ENCODE peak calls at places on chromosomes 4 and X, in four cellular contexts. L is GM23338, E is fibroblast of lung, O is PC-3. B is an unnamed sample.

GRCh38 chr4:185513489-185514181 is 21.7 kb downstream of the PDLIM3 start:
- DNase-seq in L (no peak), E (peak; percentile 61), O (peak; percentile 43), B (no peak)

GRCh38 chrX:39941332-39941920 is 156.3 kb downstream of the BCOR start:
- DNase-seq in L (no peak), E (peak; percentile 65), O (no peak), B (no peak)

GRCh38 chr4:38891051-38891738 is 23.6 kb downstream of the FAM114A1 start:
- DNase-seq in L (no peak), E (no peak), O (no peak), B (no peak)

GRCh38 chrX:102711872-102712215 is 404 bp upstream of the GPRASP2 start:
- DNase-seq in L (peak; percentile 44), E (no peak), O (no peak), B (no peak)

GRCh38 chrX:43969504-43970501 is 3.4 kb downstream of the NDP start:
- DNase-seq in L (peak; percentile 17), E (peak; percentile 73), O (peak; percentile 38), B (peak; percentile 57)

GRCh38 chr4:83334425-83335241 is at the start of gene HPSE:
- DNase-seq in L (peak; percentile 93), E (peak; percentile 59), O (peak; percentile 76), B (peak; percentile 63)

GRCh38 chr4:20532871-20533870 is 167.1 kb upstream of the PACRGL start:
- DNase-seq in L (no peak), E (peak; percentile 74), O (peak; percentile 60), B (peak; percentile 71)

GRCh38 chr4:10082047-10082446 is 34.6 kb downstream of the WDR1 start:
- DNase-seq in L (no peak), E (no peak), O (no peak), B (no peak)

GRCh38 chr4:139633661-139634060 is 32.0 kb upstream of the MGST2 start:
- DNase-seq in L (peak; percentile 64), E (peak; percentile 36), O (peak; percentile 70), B (peak; percentile 53)

GRCh38 chr4:174119051-174119450 is 164.4 kb downstream of the FBXO8 start:
- DNase-seq in L (no peak), E (peak; percentile 5), O (peak; percentile 27), B (peak; percentile 90)

GRCh38 chr4:126777649-126778048 is 855.1 kb upstream of the INTU start:
- DNase-seq in L (no peak), E (peak; percentile 87), O (no peak), B (peak; percentile 89)

GRCh38 chr4:6938237-6938636 is 28.6 kb downstream of the TBC1D14 start:
- DNase-seq in L (no peak), E (no peak), O (no peak), B (no peak)

GRCh38 chr4:72243641-72244040 is 211.8 kb downstream of the NPFFR2 start:
- DNase-seq in L (no peak), E (no peak), O (no peak), B (no peak)

GRCh38 chr4:46933686-46934085 is 24.6 kb upstream of the COX7B2 start:
- DNase-seq in L (no peak), E (peak; percentile 23), O (peak; percentile 12), B (no peak)

GRCh38 chr4:184408711-184409081 is 65.7 kb downstream of the IRF2 start:
- DNase-seq in L (no peak), E (no peak), O (no peak), B (no peak)

GRCh38 chr4:101961144-101961543 is 170.6 kb downstream of the BANK1 start:
- DNase-seq in L (no peak), E (peak; percentile 67), O (no peak), B (peak; percentile 75)

GRCh38 chrX:130091976-130092522 is 18.2 kb downstream of the ELF4 start:
- DNase-seq in L (peak; percentile 30), E (no peak), O (no peak), B (no peak)

GRCh38 chrX:105098812-105099211 is 121.7 kb downstream of the TEX13A start:
- DNase-seq in L (no peak), E (no peak), O (peak; percentile 83), B (no peak)

GRCh38 chr4:109648266-109648996 is 54.8 kb downstream of the CASP6 start:
- DNase-seq in L (no peak), E (no peak), O (peak; percentile 2), B (no peak)

GRCh38 chr4:140286503-140286902 is 86.9 kb upstream of the SCOC start:
- DNase-seq in L (no peak), E (no peak), O (no peak), B (peak; percentile 89)

GRCh38 chrX:149962859-149963757 is 24.8 kb upstream of the EOLA2 start:
- DNase-seq in L (peak; percentile 61), E (peak; percentile 49), O (peak; percentile 77), B (peak; percentile 80)

GRCh38 chrX:17459008-17459407 is 84.0 kb downstream of the NHS start:
- DNase-seq in L (no peak), E (peak; percentile 88), O (no peak), B (peak; percentile 70)

GRCh38 chr4:87864321-87864720 is 31.6 kb downstream of the MEPE start:
- DNase-seq in L (no peak), E (no peak), O (no peak), B (no peak)

GRCh38 chrX:112058255-112058654 is 24.3 kb downstream of the TRPC5 start:
- DNase-seq in L (no peak), E (peak; percentile 62), O (no peak), B (peak; percentile 47)

GRCh38 chrX:39648548-39649254 is 449.1 kb downstream of the BCOR start:
- DNase-seq in L (no peak), E (peak; percentile 16), O (no peak), B (peak; percentile 52)

GRCh38 chrX:110123331-110123782 is 120.4 kb downstream of the TMEM164 start:
- DNase-seq in L (no peak), E (no peak), O (no peak), B (no peak)

GRCh38 chrX:8657883-8658282 is 74.1 kb downstream of the ANOS1 start:
- DNase-seq in L (no peak), E (no peak), O (no peak), B (no peak)

GRCh38 chrX:32448320-32448719 is 763.0 kb downstream of the DMD start:
- DNase-seq in L (peak; percentile 1), E (no peak), O (no peak), B (no peak)

GRCh38 chr4:70997068-70997467 is 3.6 kb downstream of the DCK start:
- DNase-seq in L (no peak), E (no peak), O (no peak), B (no peak)

GRCh38 chr4:89299153-89299789 is 8.3 kb downstream of the GPRIN3 start:
- DNase-seq in L (no peak), E (no peak), O (no peak), B (no peak)

GRCh38 chr4:47704693-47705325 is 133.1 kb downstream of the CORIN start:
- DNase-seq in L (peak; percentile 79), E (peak; percentile 3), O (peak; percentile 38), B (peak; percentile 52)

GRCh38 chrX:132614297-132614696 is 125.5 kb upstream of the MBNL3 start:
- DNase-seq in L (peak; percentile 39), E (no peak), O (peak; percentile 38), B (peak; percentile 16)

GRCh38 chrX:68989865-68990606 is 161.2 kb downstream of the EFNB1 start:
- DNase-seq in L (peak; percentile 77), E (peak; percentile 90), O (no peak), B (peak; percentile 43)

GRCh38 chrX:9668537-9668936 is 97.1 kb downstream of the GPR143 start:
- DNase-seq in L (no peak), E (peak; percentile 91), O (no peak), B (no peak)

GRCh38 chr4:76434901-76435688 is at the start of gene SHROOM3:
- DNase-seq in L (peak; percentile 72), E (peak; percentile 55), O (peak; percentile 35), B (peak; percentile 54)

GRCh38 chr4:76430519-76431388 is 4.3 kb upstream of the SHROOM3 start:
- DNase-seq in L (peak; percentile 83), E (peak; percentile 50), O (peak; percentile 71), B (peak; percentile 63)

GRCh38 chr4:76439491-76439890 is 4.5 kb downstream of the SHROOM3 start:
- DNase-seq in L (no peak), E (no peak), O (no peak), B (no peak)

GRCh38 chr4:76435689-76436176 is 704 bp downstream of the SHROOM3 start:
- DNase-seq in L (peak; percentile 73), E (peak; percentile 35), O (no peak), B (peak; percentile 30)
- TF ChIP-seq EZH2 in L (no peak), E (no peak), O (no peak), B (no peak)

GRCh38 chrX:47976254-47977151 is 27.3 kb downstream of the ZNF182 start:
- DNase-seq in L (no peak), E (no peak), O (no peak), B (no peak)
- H3K79me2 ChIP-seq in L (no peaks in the 10 kb centered on the region), E (no peaks in the 10 kb centered on the region), O (no peaks in the 10 kb centered on the region), B (no peaks in the 10 kb centered on the region)

DNA sequence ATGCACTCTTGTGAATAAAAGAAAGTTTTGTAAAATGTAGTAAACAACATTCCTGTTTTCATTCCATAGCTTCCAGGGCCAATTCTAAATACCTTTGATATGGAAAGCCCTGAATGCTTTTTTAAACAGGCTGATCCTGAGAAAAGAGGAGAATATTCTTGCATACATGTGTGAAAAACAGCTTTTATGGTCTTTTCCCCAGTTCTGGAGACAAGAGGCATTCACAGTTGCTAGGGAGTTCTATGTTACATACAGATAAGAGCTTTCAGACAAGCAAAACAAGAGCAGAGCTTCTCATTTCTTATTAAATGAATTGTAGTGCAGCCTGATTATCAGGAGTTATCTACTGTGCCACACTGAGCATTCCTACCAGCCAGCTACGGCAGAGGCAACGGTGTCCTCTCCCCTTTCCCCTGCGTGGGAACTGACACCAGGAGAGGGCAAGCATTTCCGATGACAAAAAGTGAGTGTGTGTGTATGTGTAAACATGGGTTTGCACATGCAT is 15.0 kb downstream of the GATB start:
- DNase-seq in L (peak; percentile 26), E (peak; percentile 16), O (peak; percentile 62), B (no peak)
- H3K27ac ChIP-seq in L (peak overlapping the region; percentile 59), E (peak overlapping the region; percentile 58), O (peak overlapping the region; percentile 88), B (peak overlapping the region; percentile 78)

GRCh38 chr4:3368841-3369760 is 72.7 kb upstream of the HGFAC start:
- DNase-seq in L (no peak), E (peak; percentile 19), O (no peak), B (no peak)
- TF ChIP-seq EZH2 in L (no peak), E (no peak), O (no peak), B (no peak)

GRCh38 chr4:2615821-2616220 is 79.4 kb downstream of the FAM193A start:
- DNase-seq in L (no peak), E (no peak), O (no peak), B (no peak)

GRCh38 chr4:2623442-2623841 is 87.0 kb downstream of the FAM193A start:
- DNase-seq in L (no peak), E (no peak), O (no peak), B (no peak)

GRCh38 chr4:2621419-2621818 is 85.0 kb downstream of the FAM193A start:
- DNase-seq in L (no peak), E (no peak), O (no peak), B (no peak)

GRCh38 chr4:2619459-2619858 is 83.0 kb downstream of the FAM193A start:
- DNase-seq in L (peak; percentile 33), E (no peak), O (no peak), B (no peak)

DNA sequence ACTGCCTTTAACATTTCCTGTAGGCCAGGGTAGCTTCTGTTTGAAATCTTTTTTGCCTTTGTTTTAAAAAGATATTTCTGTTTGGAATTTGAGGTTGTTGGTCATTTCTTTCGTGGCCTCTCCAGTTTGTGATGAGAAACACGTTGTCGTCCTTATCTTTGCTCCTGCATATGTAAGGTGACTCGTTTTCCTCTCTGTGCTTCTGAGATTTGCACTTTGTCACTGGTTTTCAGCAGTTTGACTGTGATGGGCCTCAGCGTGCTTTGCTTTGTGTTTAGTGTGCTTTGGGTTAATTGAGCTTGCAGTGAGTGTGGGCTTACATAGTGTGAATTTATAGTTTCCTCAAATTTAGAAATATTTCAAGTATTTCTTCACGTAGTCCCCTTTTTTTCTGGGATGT is 81.5 kb downstream of the FAM193A start:
- DNase-seq in L (no peak), E (peak; percentile 23), O (no peak), B (no peak)
- H3K79me2 ChIP-seq in L (peaks cover 98% of the 10 kb centered on the region), E (peaks cover 61% of the 10 kb centered on the region), O (peaks cover 83% of the 10 kb centered on the region), B (peaks cover 99% of the 10 kb centered on the region)

GRCh38 chr4:40058854-40059253 is 2.2 kb downstream of the N4BP2 start:
- DNase-seq in L (no peak), E (no peak), O (no peak), B (peak; percentile 17)
- H3K27ac ChIP-seq in L (peak overlapping the region; percentile 5), E (no peak overlapping the region), O (no peak overlapping the region), B (peak overlapping the region; percentile 92)